ENCODE peak calls at places on chromosome 18, in four cellular contexts. One of them, this sample, is unnamed.

GRCh38 chr18:57624988-57625387 is 3.4 kb upstream of the NARS1 start:
- DNase-seq in H9: no peak
- DNase-seq in H1: no peak
- DNase-seq in trophoblast cell: no peak
- DNase-seq in this sample: peak; percentile 41

GRCh38 chr18:26407721-26408601 is 140.4 kb downstream of the KCTD1 start:
- DNase-seq in H9: no peak
- DNase-seq in H1: no peak
- DNase-seq in trophoblast cell: no peak
- DNase-seq in this sample: no peak

GRCh38 chr18:69648486-69648885 is 247.8 kb downstream of the DOK6 start:
- DNase-seq in H9: no peak
- DNase-seq in H1: no peak
- DNase-seq in trophoblast cell: no peak
- DNase-seq in this sample: no peak

GRCh38 chr18:57441395-57441794 is 6.2 kb downstream of the ONECUT2 start:
- DNase-seq in H9: peak; percentile 66
- DNase-seq in H1: peak; percentile 71
- DNase-seq in trophoblast cell: no peak
- DNase-seq in this sample: no peak

GRCh38 chr18:7567487-7568425 is 640 bp downstream of the PTPRM start:
- DNase-seq in H9: peak; percentile 51
- DNase-seq in H1: peak; percentile 81
- DNase-seq in trophoblast cell: peak; percentile 61
- DNase-seq in this sample: peak; percentile 78

GRCh38 chr18:2699001-2699400 is 43.5 kb downstream of the SMCHD1 start:
- DNase-seq in H9: no peak
- DNase-seq in H1: no peak
- DNase-seq in trophoblast cell: no peak
- DNase-seq in this sample: no peak

GRCh38 chr18:75544496-75544895 is 117.0 kb upstream of the SMIM21 start:
- DNase-seq in H9: no peak
- DNase-seq in H1: no peak
- DNase-seq in trophoblast cell: no peak
- DNase-seq in this sample: peak; percentile 26

GRCh38 chr18:43847164-43848091 is 570.1 kb upstream of the SYT4 start:
- DNase-seq in H9: no peak
- DNase-seq in H1: no peak
- DNase-seq in trophoblast cell: no peak
- DNase-seq in this sample: peak; percentile 61

GRCh38 chr18:78947291-78947690 is 32.3 kb upstream of the SALL3 start:
- DNase-seq in H9: no peak
- DNase-seq in H1: no peak
- DNase-seq in trophoblast cell: no peak
- DNase-seq in this sample: no peak

GRCh38 chr18:35043207-35043606 is 2.0 kb downstream of the MAPRE2 start:
- DNase-seq in H9: no peak
- DNase-seq in H1: no peak
- DNase-seq in trophoblast cell: no peak
- DNase-seq in this sample: no peak

GRCh38 chr18:30903566-30903965 is 139.0 kb downstream of the DSC3 start:
- DNase-seq in H9: no peak
- DNase-seq in H1: no peak
- DNase-seq in trophoblast cell: peak; percentile 67
- DNase-seq in this sample: peak; percentile 60

GRCh38 chr18:12751891-12752290 is 49.0 kb downstream of the PSMG2 start:
- DNase-seq in H9: no peak
- DNase-seq in H1: no peak
- DNase-seq in trophoblast cell: no peak
- DNase-seq in this sample: no peak

GRCh38 chr18:76380791-76381405 is 114.1 kb downstream of the ZNF516 start:
- DNase-seq in H9: peak; percentile 86
- DNase-seq in H1: peak; percentile 90
- DNase-seq in trophoblast cell: no peak
- DNase-seq in this sample: peak; percentile 24

GRCh38 chr18:7300971-7301553 is 70.2 kb downstream of the LRRC30 start:
- DNase-seq in H9: no peak
- DNase-seq in H1: no peak
- DNase-seq in trophoblast cell: peak; percentile 28
- DNase-seq in this sample: no peak

GRCh38 chr18:76488190-76488589 is 6.9 kb downstream of the ZNF516 start:
- DNase-seq in H9: no peak
- DNase-seq in H1: no peak
- DNase-seq in trophoblast cell: no peak
- DNase-seq in this sample: no peak

GRCh38 chr18:36329684-36330434 is 32.3 kb downstream of the FHOD3 start:
- DNase-seq in H9: peak; percentile 37
- DNase-seq in H1: peak; percentile 42
- DNase-seq in trophoblast cell: no peak
- DNase-seq in this sample: no peak

GRCh38 chr18:79069792-79070151 is 578 bp downstream of the ATP9B start:
- DNase-seq in H9: no peak
- DNase-seq in H1: no peak
- DNase-seq in trophoblast cell: no peak
- DNase-seq in this sample: no peak

GRCh38 chr18:79754022-79754761 is 43.5 kb upstream of the KCNG2 start:
- DNase-seq in H9: no peak
- DNase-seq in H1: no peak
- DNase-seq in trophoblast cell: no peak
- DNase-seq in this sample: no peak

GRCh38 chr18:13136056-13136688 is 82.4 kb upstream of the LDLRAD4 start:
- DNase-seq in H9: no peak
- DNase-seq in H1: no peak
- DNase-seq in trophoblast cell: no peak
- DNase-seq in this sample: no peak

GRCh38 chr18:27604583-27604982 is 419.5 kb upstream of the CHST9 start:
- DNase-seq in H9: no peak
- DNase-seq in H1: no peak
- DNase-seq in trophoblast cell: no peak
- DNase-seq in this sample: peak; percentile 94

DNA sequence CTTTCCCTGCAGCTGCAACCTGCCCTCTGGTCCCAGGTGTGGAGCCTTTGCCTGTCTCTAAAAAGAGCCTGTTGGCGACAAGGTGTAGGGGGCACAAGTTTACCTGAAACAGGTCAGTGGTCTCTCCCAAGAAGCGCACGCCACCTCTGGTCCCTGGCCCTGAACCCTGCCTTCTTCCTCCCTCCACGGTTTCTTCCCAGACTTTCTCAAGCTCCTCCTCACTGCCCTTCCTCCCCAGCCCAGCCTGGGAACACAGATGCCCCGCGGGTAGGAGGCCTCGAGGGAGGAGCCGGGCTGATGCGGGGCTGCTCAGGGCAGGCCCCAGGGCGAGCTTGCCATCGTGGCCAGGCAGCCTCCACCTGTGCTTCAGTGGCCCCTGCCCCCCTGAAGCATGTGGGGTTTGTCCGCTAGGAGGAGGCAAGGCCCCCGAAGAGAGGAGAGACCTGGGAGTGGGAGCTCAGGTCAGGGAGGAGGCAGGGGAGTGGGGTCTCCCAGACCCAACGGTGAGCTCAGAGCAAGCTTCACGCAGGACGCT is 89.5 kb downstream of the SMAD7 start:
- DNase-seq in H9: peak; percentile 56
- DNase-seq in H1: no peak
- DNase-seq in trophoblast cell: peak; percentile 58
- DNase-seq in this sample: no peak
- H2BK12ac ChIP-seq in H9: no peak overlapping the region
- H2BK12ac ChIP-seq in H1: peak overlapping the region; percentile 13
- H2BK12ac ChIP-seq in trophoblast cell: peak overlapping the region; percentile 93
- H2BK12ac ChIP-seq in this sample: no peak overlapping the region

GRCh38 chr18:62714671-62715438 is 486 bp upstream of the PHLPP1 start:
- DNase-seq in H9: peak; percentile 100
- DNase-seq in H1: peak; percentile 95
- DNase-seq in trophoblast cell: peak; percentile 100
- DNase-seq in this sample: peak; percentile 100
- H2AK5ac ChIP-seq in H9: no peak overlapping the region
- H2AK5ac ChIP-seq in H1: no peak overlapping the region
- H2AK5ac ChIP-seq in trophoblast cell: peak overlapping the region; percentile 29
- H2AK5ac ChIP-seq in this sample: no peak overlapping the region

GRCh38 chr18:33421225-33421624 is 19.3 kb downstream of the CCDC178 start:
- DNase-seq in H9: no peak
- DNase-seq in H1: no peak
- DNase-seq in trophoblast cell: no peak
- DNase-seq in this sample: no peak

GRCh38 chr18:33424266-33424946 is 16.1 kb downstream of the CCDC178 start:
- DNase-seq in H9: no peak
- DNase-seq in H1: no peak
- DNase-seq in trophoblast cell: no peak
- DNase-seq in this sample: no peak
- H3K18ac ChIP-seq in H9: no peak overlapping the region
- H3K18ac ChIP-seq in H1: no peak overlapping the region
- H3K18ac ChIP-seq in trophoblast cell: no peak overlapping the region
- H3K18ac ChIP-seq in this sample: no peak overlapping the region

GRCh38 chr18:59268127-59268721 is 5.0 kb downstream of the RAX start:
- DNase-seq in H9: no peak
- DNase-seq in H1: no peak
- DNase-seq in trophoblast cell: no peak
- DNase-seq in this sample: no peak

GRCh38 chr18:59270689-59271257 is 2.5 kb downstream of the RAX start:
- DNase-seq in H9: no peak
- DNase-seq in H1: peak; percentile 51
- DNase-seq in trophoblast cell: no peak
- DNase-seq in this sample: no peak

GRCh38 chr18:59269563-59270214 is 3.6 kb downstream of the RAX start:
- DNase-seq in H9: no peak
- DNase-seq in H1: no peak
- DNase-seq in trophoblast cell: no peak
- DNase-seq in this sample: no peak

GRCh38 chr18:59267511-59268126 is 5.6 kb downstream of the RAX start:
- DNase-seq in H9: peak; percentile 58
- DNase-seq in H1: peak; percentile 65
- DNase-seq in trophoblast cell: no peak
- DNase-seq in this sample: no peak

GRCh38 chr18:59268722-59269562 is 4.3 kb downstream of the RAX start:
- DNase-seq in H9: peak; percentile 89
- DNase-seq in H1: peak; percentile 89
- DNase-seq in trophoblast cell: no peak
- DNase-seq in this sample: peak; percentile 18
- H2BK12ac ChIP-seq in H9: no peak overlapping the region
- H2BK12ac ChIP-seq in H1: peak overlapping the region; percentile 50
- H2BK12ac ChIP-seq in trophoblast cell: no peak overlapping the region
- H2BK12ac ChIP-seq in this sample: no peak overlapping the region

DNA sequence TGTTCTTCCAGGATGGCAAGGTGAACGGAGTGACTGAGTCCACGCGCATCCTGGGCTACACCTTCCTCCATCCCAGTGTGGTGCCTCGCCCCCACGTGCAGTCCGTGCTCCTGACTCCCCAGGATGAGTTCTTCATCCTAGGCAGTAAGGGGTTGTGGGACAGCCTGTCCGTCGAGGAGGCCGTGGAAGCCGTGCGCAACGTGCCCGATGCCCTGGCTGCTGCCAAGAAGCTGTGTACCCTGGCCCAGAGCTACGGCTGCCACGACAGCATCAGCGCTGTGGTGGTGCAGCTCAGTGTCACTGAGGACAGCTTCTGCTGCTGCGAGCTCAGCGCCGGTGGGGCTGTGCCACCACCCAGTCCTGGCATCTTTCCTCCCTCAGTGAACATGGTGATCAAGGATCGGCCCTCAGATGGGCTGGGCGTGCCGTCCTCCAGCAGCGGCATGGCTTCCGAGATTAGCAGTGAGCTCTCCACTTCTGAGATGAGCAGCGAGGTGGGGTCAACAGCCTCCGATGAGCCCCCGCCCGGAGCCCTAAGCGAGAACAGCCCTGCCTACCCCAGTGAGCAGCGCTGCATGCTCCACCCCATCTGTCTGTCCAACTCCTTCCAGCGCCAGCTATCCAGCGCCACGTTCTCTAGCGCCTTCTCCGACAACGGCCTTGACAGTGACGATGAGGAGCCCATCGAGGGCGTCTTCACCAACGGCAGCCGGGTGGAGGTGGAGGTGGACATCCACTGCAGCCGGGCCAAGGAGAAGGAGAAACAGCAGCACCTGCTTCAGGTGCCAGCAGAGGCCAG is 263.1 kb downstream of the PHLPP1 start:
- DNase-seq in H9: no peak
- DNase-seq in H1: no peak
- DNase-seq in trophoblast cell: no peak
- DNase-seq in this sample: no peak
- H2AK5ac ChIP-seq in H9: no peak overlapping the region
- H2AK5ac ChIP-seq in H1: no peak overlapping the region
- H2AK5ac ChIP-seq in trophoblast cell: no peak overlapping the region
- H2AK5ac ChIP-seq in this sample: no peak overlapping the region

GRCh38 chr18:44876749-44877148 is 196.1 kb downstream of the SETBP1 start:
- DNase-seq in H9: no peak
- DNase-seq in H1: no peak
- DNase-seq in trophoblast cell: no peak
- DNase-seq in this sample: no peak
- H3K18ac ChIP-seq in H9: no peak overlapping the region
- H3K18ac ChIP-seq in H1: no peak overlapping the region
- H3K18ac ChIP-seq in trophoblast cell: no peak overlapping the region
- H3K18ac ChIP-seq in this sample: no peak overlapping the region

This sample was measured in mesenchymal stem cell.